ENCODE peak calls at places on chromosomes 7 and 10, in five cellular contexts. U is GM23338, C is fibroblast of lung, Y is MM.1S, P is astrocyte. M is an unnamed sample. For H3K4me1 and H4K20me1, the result is how much of the 10 kb centered on the place peaks cover.

GRCh38 chr7:80804581-80804980 is 114.3 kb downstream of the SEMA3C start:
- DNase-seq in U (no peak), C (no peak), Y (no peak), P (no peak), M (no peak)

GRCh38 chr7:112204072-112204775 is 2.0 kb downstream of the DOCK4 start:
- DNase-seq in U (peak), C (peak), Y (no peak), P (no peak), M (no peak)

GRCh38 chr10:86048973-86049372 is 317.6 kb downstream of the GRID1 start:
- DNase-seq in U (no peak), C (no peak), Y (no peak), P (no peak), M (no peak)

GRCh38 chr7:115910541-115911164 is 119.9 kb downstream of the TFEC start:
- DNase-seq in U (peak), C (peak), Y (peak), P (peak), M (peak)

GRCh38 chr10:1591045-1591444 is 146.3 kb downstream of the ADARB2 start:
- DNase-seq in U (no peak), C (no peak), Y (no peak), P (no peak), M (no peak)

GRCh38 chr7:20249924-20250323 is 32.7 kb upstream of the MACC1 start:
- DNase-seq in U (no peak), C (no peak), Y (no peak), P (peak), M (no peak)

GRCh38 chr10:17744395-17744841 is 7.6 kb upstream of the TMEM236 start:
- DNase-seq in U (no peak), C (no peak), Y (peak), P (no peak), M (no peak)

GRCh38 chr10:26573674-26574073 is 123.8 kb upstream of the PDSS1 start:
- DNase-seq in U (peak), C (no peak), Y (no peak), P (no peak), M (peak)

GRCh38 chr7:91993976-91994375 is 53.3 kb downstream of the AKAP9 start:
- DNase-seq in U (no peak), C (no peak), Y (peak), P (no peak), M (no peak)

GRCh38 chr10:110857265-110858158 is 14.2 kb upstream of the PDCD4 start:
- DNase-seq in U (no peak), C (peak), Y (peak), P (peak), M (peak)

GRCh38 chr7:108351715-108352114 is 104.5 kb downstream of the NRCAM start:
- DNase-seq in U (no peak), C (peak), Y (no peak), P (no peak), M (no peak)

GRCh38 chr10:1156616-1156886 is 100.4 kb downstream of the WDR37 start:
- DNase-seq in U (no peak), C (no peak), Y (no peak), P (no peak), M (no peak)

GRCh38 chr10:100751211-100751933 is 6.0 kb downstream of the PAX2 start:
- DNase-seq in U (no peak), C (no peak), Y (no peak), P (no peak), M (no peak)
- TF ChIP-seq EZH2 in U (no peak), C (no peak), Y (no peak), P (no peak), M (no peak)

DNA sequence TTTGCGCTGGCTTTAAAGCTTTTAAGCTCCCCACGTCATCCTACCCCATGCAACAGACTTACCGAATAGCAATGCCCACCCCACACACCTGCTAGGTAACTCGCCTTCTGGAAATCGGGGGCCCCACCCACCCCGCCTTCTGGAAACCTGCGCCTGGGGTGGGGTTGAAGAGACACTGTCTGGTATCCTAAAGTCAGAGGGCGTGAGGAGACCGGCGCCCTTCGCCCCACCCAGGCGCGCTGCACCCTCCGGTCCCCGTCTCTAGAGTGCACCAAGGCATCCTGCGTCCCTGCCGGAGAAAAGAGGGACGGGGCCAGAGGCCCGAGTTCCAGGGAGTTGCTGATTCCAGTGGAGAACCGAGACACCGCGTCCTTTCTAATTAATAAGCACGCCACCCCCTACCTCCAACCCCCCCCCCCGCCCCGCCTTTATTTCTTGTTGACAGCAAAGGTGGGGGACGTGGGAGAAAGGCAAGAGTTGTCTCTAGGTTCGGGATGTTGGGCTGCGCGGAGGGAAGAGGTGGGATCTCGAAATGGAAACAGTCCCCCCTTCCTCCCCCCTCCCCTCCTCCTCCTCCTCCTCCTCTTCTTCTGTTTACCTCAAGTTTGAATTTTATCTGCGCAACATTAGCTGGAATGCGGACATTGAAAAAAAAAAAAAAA is 220.9 kb upstream of the MKLN1 start:
- DNase-seq in U (peak), C (no peak), Y (peak), P (no peak), M (peak)
- H3K4me1 ChIP-seq in U (under half), C (under half), Y (under half), P (under half), M (under half)

DNA sequence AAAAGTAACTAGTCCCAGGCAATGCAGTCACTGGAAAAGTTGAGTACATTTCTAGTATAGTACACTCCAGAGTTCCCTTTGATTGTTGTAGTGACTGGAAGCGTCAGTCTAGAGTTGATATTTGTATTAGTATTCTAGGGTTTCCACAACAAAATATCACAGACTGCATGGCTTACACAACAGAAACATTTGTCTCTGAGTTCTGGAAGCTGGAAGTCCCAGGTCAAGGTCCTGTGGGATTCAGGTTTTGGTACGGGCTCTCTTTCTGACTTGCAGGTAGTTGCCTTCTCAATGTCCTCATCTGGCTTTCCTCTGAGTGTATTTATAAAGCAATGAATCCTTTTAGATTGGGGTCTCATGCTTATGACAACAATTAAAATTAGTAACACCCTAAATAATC is 1119.1 kb upstream of the PHF14 start:
- DNase-seq in U (no peak), C (no peak), Y (no peak), P (no peak), M (no peak)
- H4K20me1 ChIP-seq in U (under half), C (under half), Y (under half), P (under half), M (under half)

DNA sequence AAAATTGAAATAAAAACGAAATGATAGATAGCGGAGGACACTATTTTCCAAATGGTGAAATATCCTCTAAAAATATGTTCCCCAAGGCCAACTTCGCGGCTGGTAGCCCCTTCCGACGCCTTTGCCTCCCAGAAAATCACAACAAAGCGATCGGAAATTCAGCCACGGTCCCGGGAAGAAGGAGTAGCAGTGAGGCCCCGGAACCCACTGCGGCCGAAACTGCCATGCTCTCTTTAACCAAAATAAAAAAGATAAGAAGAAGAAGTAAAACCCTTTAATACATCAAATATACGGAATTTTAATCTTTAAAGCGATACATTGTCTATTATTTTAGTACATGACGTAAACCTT is 4.0 kb downstream of the ZNF503 start:
- DNase-seq in U (peak), C (peak), Y (no peak), P (no peak), M (no peak)
- TF ChIP-seq EZH2 in U (peak), C (no peak), Y (no peak), P (no peak), M (no peak)

GRCh38 chr7:157674715-157675426 is 338.1 kb downstream of the DNAJB6 start:
- DNase-seq in U (no peak), C (no peak), Y (no peak), P (no peak), M (no peak)
- H3K4me1 ChIP-seq in U (under half), C (under half), Y (under half), P (under half), M (under half)

GRCh38 chr7:134851141-134851540 is 71.7 kb downstream of the CALD1 start:
- DNase-seq in U (no peak), C (no peak), Y (no peak), P (no peak), M (no peak)

GRCh38 chr7:134844200-134844599 is 64.8 kb downstream of the CALD1 start:
- DNase-seq in U (no peak), C (no peak), Y (no peak), P (no peak), M (no peak)

GRCh38 chr7:134845461-134845860 is 66.0 kb downstream of the CALD1 start:
- DNase-seq in U (no peak), C (no peak), Y (peak), P (no peak), M (no peak)

GRCh38 chr7:134850048-134850447 is 70.6 kb downstream of the CALD1 start:
- DNase-seq in U (no peak), C (no peak), Y (no peak), P (no peak), M (no peak)

DNA sequence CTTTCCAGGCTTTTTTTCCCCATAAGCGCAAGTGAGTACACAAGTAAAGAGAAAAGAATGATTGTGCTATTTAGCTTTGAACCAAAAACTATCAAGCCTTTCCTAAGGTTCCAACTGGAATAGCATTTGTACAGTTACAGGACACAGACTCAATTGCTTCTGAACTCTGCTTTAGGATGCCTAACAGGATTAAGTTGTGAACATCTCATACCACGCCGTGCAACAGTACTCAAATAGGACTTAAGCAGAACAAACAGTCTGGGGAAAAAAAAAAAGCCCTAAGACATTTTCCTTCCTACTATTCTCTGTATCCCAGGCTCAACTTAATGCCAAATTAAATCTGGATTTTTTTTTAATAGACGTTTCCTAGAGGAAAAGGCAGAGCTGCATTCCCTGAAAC is 68.4 kb downstream of the CALD1 start:
- DNase-seq in U (no peak), C (no peak), Y (no peak), P (no peak), M (no peak)
- H4K20me1 ChIP-seq in U (under half), C (under half), Y (under half), P (half or more), M (under half)

GRCh38 chr7:19118896-19119301 is 1.5 kb upstream of the TWIST1 start:
- DNase-seq in U (peak), C (no peak), Y (no peak), P (no peak), M (no peak)
- TF ChIP-seq EZH2 in U (peak), C (no peak), Y (no peak), P (no peak), M (peak)

DNA sequence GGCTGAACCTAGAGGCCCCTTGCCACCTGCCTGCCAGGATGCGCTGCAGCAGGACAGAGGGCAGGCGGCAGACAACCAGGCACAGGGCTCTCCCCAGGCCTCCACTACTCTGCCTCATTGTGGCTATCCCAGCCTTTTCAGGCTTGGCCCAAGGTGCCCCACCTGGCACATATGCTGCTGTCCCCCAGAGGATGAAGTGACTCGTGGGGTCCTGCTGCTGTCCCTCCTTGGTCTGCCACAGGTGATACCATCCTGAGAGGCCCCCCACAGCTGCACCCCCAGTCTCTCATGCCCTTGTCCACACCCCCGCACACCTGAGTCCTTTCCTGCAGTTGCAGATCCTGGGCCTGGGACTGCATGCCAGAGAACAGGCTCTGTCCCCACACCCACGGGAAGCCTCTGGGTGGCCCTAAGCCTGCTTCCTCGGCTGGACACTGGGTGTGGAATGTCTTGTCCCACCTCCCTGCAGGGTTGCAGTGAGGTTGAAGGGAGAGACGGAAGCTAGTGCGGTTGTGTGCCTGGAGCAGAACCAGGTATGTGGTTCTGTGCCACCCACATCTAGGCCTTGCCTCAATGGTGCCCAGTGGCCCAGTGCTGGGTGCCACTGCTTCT is 55.3 kb downstream of the RASGEF1A start:
- DNase-seq in U (no peak), C (no peak), Y (no peak), P (no peak), M (no peak)
- H3K4me1 ChIP-seq in U (under half), C (under half), Y (under half), P (under half), M (under half)

GRCh38 chr10:96770987-96771386 is 50.7 kb upstream of the PIK3AP1 start:
- DNase-seq in U (no peak), C (no peak), Y (no peak), P (no peak), M (no peak)
- H4K20me1 ChIP-seq in U (under half), C (under half), Y (under half), P (under half), M (under half)

M was measured in hepatocyte.